ENCODE peak calls at places on chromosome 3, in six cellular contexts. P, I, L, U, W and E are unnamed samples.

GRCh38 chr3:102715030-102715697 is 280.3 kb downstream of the ZPLD1 start:
- DNase-seq in P (no peak), L (no peak), I (peak; percentile 2), W (no peak), U (no peak), E (no peak)

GRCh38 chr3:11764931-11765363 is 81.7 kb downstream of the TAMM41 start:
- DNase-seq in W (no peak), P (no peak), U (no peak), L (peak; percentile 29), I (peak; percentile 45), E (peak; percentile 93)

GRCh38 chr3:155745795-155746550 is 1.1 kb upstream of the PLCH1 start:
- DNase-seq in U (peak; percentile 32), P (peak; percentile 69), L (no peak), I (no peak), W (peak; percentile 48), E (no peak)

GRCh38 chr3:78035020-78035660 is 995.2 kb downstream of the ROBO2 start:
- DNase-seq in I (peak; percentile 27), U (no peak), L (no peak), W (no peak), P (no peak), E (no peak)

GRCh38 chr3:57778499-57778898 is 22.4 kb downstream of the SLMAP start:
- DNase-seq in P (no peak), U (no peak), I (peak; percentile 15), W (no peak), L (no peak), E (no peak)

GRCh38 chr3:141529256-141530132 is 42.7 kb downstream of the RASA2 start:
- DNase-seq in I (no peak), U (no peak), L (no peak), W (no peak), P (no peak), E (no peak)

GRCh38 chr3:25427155-25428002 is 684 bp upstream of the RARB start:
- DNase-seq in L (no peak), P (no peak), I (peak; percentile 47), W (peak; percentile 27), U (no peak), E (no peak)

GRCh38 chr3:147939425-147940196 is 530.4 kb downstream of the ZIC1 start:
- DNase-seq in L (no peak), W (peak; percentile 35), P (no peak), I (no peak), U (no peak), E (no peak)

GRCh38 chr3:55264933-55265332 is 222.2 kb downstream of the WNT5A start:
- DNase-seq in L (no peak), W (no peak), P (no peak), U (no peak), I (no peak), E (no peak)

GRCh38 chr3:4716731-4717362 is 223.7 kb downstream of the ITPR1 start:
- DNase-seq in P (no peak), L (peak; percentile 69), I (no peak), U (no peak), W (no peak), E (no peak)

GRCh38 chr3:149542375-149543312 is 68.1 kb downstream of the TM4SF4 start:
- DNase-seq in W (no peak), I (no peak), P (no peak), U (no peak), L (no peak), E (no peak)

GRCh38 chr3:63015614-63016016 is 140.4 kb upstream of the CADPS start:
- DNase-seq in W (peak; percentile 42), I (no peak), U (no peak), P (no peak), L (no peak), E (no peak)

GRCh38 chr3:192237992-192238608 is 489.2 kb downstream of the FGF12 start:
- DNase-seq in U (no peak), I (no peak), L (no peak), P (no peak), W (no peak), E (no peak)
- TF ChIP-seq CTCF in U (no peak), I (no peak), L (no peak), P (no peak), W (no peak), E (no peak)

GRCh38 chr3:173403376-173403775 is 5.8 kb downstream of the NLGN1 start:
- DNase-seq in L (no peak), I (peak; percentile 5), U (no peak), W (no peak), P (no peak), E (no peak)
- H3K4me3 ChIP-seq in L (no peak overlapping the region), I (no peak overlapping the region), U (no peak overlapping the region), W (no peak overlapping the region), P (no peak overlapping the region), E (no peak overlapping the region)

GRCh38 chr3:118951089-118951488 is 83.6 kb downstream of the IGSF11 start:
- DNase-seq in I (no peak), U (no peak), L (no peak), W (no peak), P (no peak), E (no peak)
- TF ChIP-seq CTCF in I (no peak), U (no peak), L (no peak), W (no peak), P (no peak), E (no peak)

GRCh38 chr3:160757624-160758106 is 1.6 kb downstream of the PPM1L start:
- DNase-seq in U (no peak), I (no peak), P (no peak), L (no peak), W (no peak), E (no peak)
- H3K4me3 ChIP-seq in U (peak overlapping the region; percentile 73), I (no peak overlapping the region), P (peak overlapping the region; percentile 83), L (no peak overlapping the region), W (peak overlapping the region; percentile 79), E (peak overlapping the region; percentile 71)

DNA sequence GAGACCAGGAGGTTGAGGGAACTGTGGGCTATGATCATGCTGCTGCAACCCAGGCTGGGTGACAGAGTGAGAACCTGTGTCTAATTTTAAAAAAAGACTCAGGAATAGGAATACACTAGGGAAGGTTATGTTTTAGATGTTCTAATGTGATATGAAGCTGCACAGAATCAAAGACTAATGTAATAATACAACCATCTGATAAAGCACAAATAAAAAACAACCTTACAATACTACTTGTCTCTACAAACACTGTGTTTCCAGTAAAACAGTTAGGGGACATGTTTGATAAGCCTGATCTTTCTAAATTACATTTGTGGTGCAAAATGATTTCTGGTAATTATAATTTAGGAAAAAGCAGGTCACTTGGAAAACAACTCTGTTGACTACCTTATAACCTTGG is 56.7 kb downstream of the RBMS3 start:
- DNase-seq in P (no peak), L (no peak), U (no peak), I (no peak), W (no peak), E (no peak)
- TF ChIP-seq CTCF in P (no peak), L (no peak), U (no peak), I (no peak), W (no peak), E (no peak)